ENCODE peak calls at places on chromosome 12, in seven cellular contexts. One of them, this sample, is unnamed.

GRCh38 chr12:91189526-91189925 is 6.9 kb upstream of the DCN start:
- DNase-seq in stromal cell of bone marrow: peak; percentile 29
- DNase-seq in NCI-H69: no peak
- DNase-seq in WERI-Rb-1: no peak
- DNase-seq in AG09319: peak; percentile 10
- DNase-seq in mucosa of descending colon: no peak
- DNase-seq in amniotic stem cell: no peak
- DNase-seq in this sample: no peak

GRCh38 chr12:123928274-123928865 is 44.3 kb downstream of the CCDC92 start:
- DNase-seq in stromal cell of bone marrow: no peak
- DNase-seq in NCI-H69: peak; percentile 22
- DNase-seq in WERI-Rb-1: peak; percentile 65
- DNase-seq in AG09319: no peak
- DNase-seq in mucosa of descending colon: no peak
- DNase-seq in amniotic stem cell: no peak
- DNase-seq in this sample: no peak

GRCh38 chr12:9255837-9256236 is 47.6 kb upstream of the PZP start:
- DNase-seq in stromal cell of bone marrow: no peak
- DNase-seq in NCI-H69: no peak
- DNase-seq in WERI-Rb-1: no peak
- DNase-seq in AG09319: no peak
- DNase-seq in mucosa of descending colon: no peak
- DNase-seq in amniotic stem cell: no peak
- DNase-seq in this sample: no peak

GRCh38 chr12:57745485-57745881 is 644 bp downstream of the TSPAN31 start:
- DNase-seq in stromal cell of bone marrow: no peak
- DNase-seq in NCI-H69: no peak
- DNase-seq in WERI-Rb-1: no peak
- DNase-seq in AG09319: no peak
- DNase-seq in mucosa of descending colon: no peak
- DNase-seq in amniotic stem cell: no peak
- DNase-seq in this sample: no peak

GRCh38 chr12:98955284-98955683 is 310.2 kb downstream of the APAF1 start:
- DNase-seq in stromal cell of bone marrow: no peak
- DNase-seq in NCI-H69: peak; percentile 61
- DNase-seq in WERI-Rb-1: peak; percentile 49
- DNase-seq in AG09319: no peak
- DNase-seq in mucosa of descending colon: no peak
- DNase-seq in amniotic stem cell: no peak
- DNase-seq in this sample: no peak

GRCh38 chr12:56723352-56723751 is 1.7 kb downstream of the NACA start:
- DNase-seq in stromal cell of bone marrow: no peak
- DNase-seq in NCI-H69: no peak
- DNase-seq in WERI-Rb-1: no peak
- DNase-seq in AG09319: no peak
- DNase-seq in mucosa of descending colon: no peak
- DNase-seq in amniotic stem cell: no peak
- DNase-seq in this sample: no peak

GRCh38 chr12:105036937-105037649 is 47.2 kb downstream of the ALDH1L2 start:
- DNase-seq in stromal cell of bone marrow: no peak
- DNase-seq in NCI-H69: peak; percentile 17
- DNase-seq in WERI-Rb-1: no peak
- DNase-seq in AG09319: no peak
- DNase-seq in mucosa of descending colon: no peak
- DNase-seq in amniotic stem cell: no peak
- DNase-seq in this sample: no peak

GRCh38 chr12:131893605-131894312 is 663 bp upstream of the ULK1 start:
- DNase-seq in stromal cell of bone marrow: no peak
- DNase-seq in NCI-H69: peak; percentile 33
- DNase-seq in WERI-Rb-1: no peak
- DNase-seq in AG09319: no peak
- DNase-seq in mucosa of descending colon: no peak
- DNase-seq in amniotic stem cell: no peak
- DNase-seq in this sample: no peak

GRCh38 chr12:123267991-123268843 is 3.4 kb downstream of the CDK2AP1 start:
- DNase-seq in stromal cell of bone marrow: no peak
- DNase-seq in NCI-H69: peak; percentile 98
- DNase-seq in WERI-Rb-1: no peak
- DNase-seq in AG09319: no peak
- DNase-seq in mucosa of descending colon: no peak
- DNase-seq in amniotic stem cell: no peak
- DNase-seq in this sample: no peak

GRCh38 chr12:100741084-100741711 is 53.4 kb upstream of the ANO4 start:
- DNase-seq in stromal cell of bone marrow: peak; percentile 10
- DNase-seq in NCI-H69: peak; percentile 63
- DNase-seq in WERI-Rb-1: no peak
- DNase-seq in AG09319: no peak
- DNase-seq in mucosa of descending colon: peak; percentile 45
- DNase-seq in amniotic stem cell: no peak
- DNase-seq in this sample: no peak

GRCh38 chr12:3491938-3492867 is 1.2 kb downstream of the PRMT8 start:
- DNase-seq in stromal cell of bone marrow: peak; percentile 26
- DNase-seq in NCI-H69: peak; percentile 66
- DNase-seq in WERI-Rb-1: peak; percentile 52
- DNase-seq in AG09319: no peak
- DNase-seq in mucosa of descending colon: peak; percentile 54
- DNase-seq in amniotic stem cell: peak; percentile 1
- DNase-seq in this sample: no peak

GRCh38 chr12:93098077-93098476 is 169.0 kb upstream of the EEA1 start:
- DNase-seq in stromal cell of bone marrow: peak; percentile 24
- DNase-seq in NCI-H69: peak; percentile 83
- DNase-seq in WERI-Rb-1: peak; percentile 67
- DNase-seq in AG09319: no peak
- DNase-seq in mucosa of descending colon: peak; percentile 88
- DNase-seq in amniotic stem cell: no peak
- DNase-seq in this sample: no peak

GRCh38 chr12:100128509-100128908 is 14.2 kb downstream of the BLTP3B start:
- DNase-seq in stromal cell of bone marrow: peak; percentile 52
- DNase-seq in NCI-H69: peak; percentile 84
- DNase-seq in WERI-Rb-1: no peak
- DNase-seq in AG09319: no peak
- DNase-seq in mucosa of descending colon: no peak
- DNase-seq in amniotic stem cell: no peak
- DNase-seq in this sample: no peak

GRCh38 chr12:96402061-96402460 is 1.8 kb upstream of the CDK17 start:
- DNase-seq in stromal cell of bone marrow: no peak
- DNase-seq in NCI-H69: peak; percentile 80
- DNase-seq in WERI-Rb-1: no peak
- DNase-seq in AG09319: no peak
- DNase-seq in mucosa of descending colon: no peak
- DNase-seq in amniotic stem cell: no peak
- DNase-seq in this sample: no peak

GRCh38 chr12:26369588-26369987 is 174.2 kb downstream of the SSPN start:
- DNase-seq in stromal cell of bone marrow: peak; percentile 84
- DNase-seq in NCI-H69: peak; percentile 4
- DNase-seq in WERI-Rb-1: no peak
- DNase-seq in AG09319: peak; percentile 49
- DNase-seq in mucosa of descending colon: no peak
- DNase-seq in amniotic stem cell: peak; percentile 67
- DNase-seq in this sample: peak; percentile 60

GRCh38 chr12:130526813-130527212 is 189.1 kb downstream of the PIWIL1 start:
- DNase-seq in stromal cell of bone marrow: no peak
- DNase-seq in NCI-H69: no peak
- DNase-seq in WERI-Rb-1: no peak
- DNase-seq in AG09319: no peak
- DNase-seq in mucosa of descending colon: peak; percentile 53
- DNase-seq in amniotic stem cell: no peak
- DNase-seq in this sample: no peak

GRCh38 chr12:7899755-7900154 is 27.0 kb upstream of the SLC2A14 start:
- DNase-seq in stromal cell of bone marrow: peak; percentile 66
- DNase-seq in NCI-H69: no peak
- DNase-seq in WERI-Rb-1: no peak
- DNase-seq in AG09319: no peak
- DNase-seq in mucosa of descending colon: no peak
- DNase-seq in amniotic stem cell: no peak
- DNase-seq in this sample: no peak

GRCh38 chr12:5200276-5201087 is 156.8 kb downstream of the KCNA5 start:
- DNase-seq in stromal cell of bone marrow: peak; percentile 16
- DNase-seq in NCI-H69: peak; percentile 85
- DNase-seq in WERI-Rb-1: peak; percentile 87
- DNase-seq in AG09319: no peak
- DNase-seq in mucosa of descending colon: peak; percentile 73
- DNase-seq in amniotic stem cell: no peak
- DNase-seq in this sample: no peak

GRCh38 chr12:92030618-92031017 is 115.0 kb downstream of the BTG1 start:
- DNase-seq in stromal cell of bone marrow: no peak
- DNase-seq in NCI-H69: peak; percentile 69
- DNase-seq in WERI-Rb-1: no peak
- DNase-seq in AG09319: no peak
- DNase-seq in mucosa of descending colon: peak; percentile 42
- DNase-seq in amniotic stem cell: no peak
- DNase-seq in this sample: no peak

GRCh38 chr12:84763112-84763511 is 149.5 kb downstream of the SLC6A15 start:
- DNase-seq in stromal cell of bone marrow: peak; percentile 69
- DNase-seq in NCI-H69: peak; percentile 36
- DNase-seq in WERI-Rb-1: no peak
- DNase-seq in AG09319: no peak
- DNase-seq in mucosa of descending colon: no peak
- DNase-seq in amniotic stem cell: no peak
- DNase-seq in this sample: no peak

GRCh38 chr12:122665349-122665748 is 37.8 kb downstream of the HCAR2 start:
- DNase-seq in stromal cell of bone marrow: no peak
- DNase-seq in NCI-H69: no peak
- DNase-seq in WERI-Rb-1: no peak
- DNase-seq in AG09319: no peak
- DNase-seq in mucosa of descending colon: no peak
- DNase-seq in amniotic stem cell: no peak
- DNase-seq in this sample: no peak

GRCh38 chr12:43805857-43806736 is at the start of gene TWF1:
- DNase-seq in stromal cell of bone marrow: peak; percentile 73
- DNase-seq in NCI-H69: peak; percentile 91
- DNase-seq in WERI-Rb-1: peak; percentile 81
- DNase-seq in AG09319: no peak
- DNase-seq in mucosa of descending colon: peak; percentile 91
- DNase-seq in amniotic stem cell: peak; percentile 36
- DNase-seq in this sample: no peak

GRCh38 chr12:82671673-82672195 is 15.0 kb upstream of the TMTC2 start:
- DNase-seq in stromal cell of bone marrow: no peak
- DNase-seq in NCI-H69: no peak
- DNase-seq in WERI-Rb-1: no peak
- DNase-seq in AG09319: no peak
- DNase-seq in mucosa of descending colon: no peak
- DNase-seq in amniotic stem cell: no peak
- DNase-seq in this sample: no peak

GRCh38 chr12:108594-108993 is 42.0 kb downstream of the IQSEC3 start:
- DNase-seq in stromal cell of bone marrow: no peak
- DNase-seq in NCI-H69: peak; percentile 78
- DNase-seq in WERI-Rb-1: no peak
- DNase-seq in AG09319: no peak
- DNase-seq in mucosa of descending colon: peak; percentile 29
- DNase-seq in amniotic stem cell: no peak
- DNase-seq in this sample: no peak

GRCh38 chr12:82174936-82175335 is 183.3 kb downstream of the CCDC59 start:
- DNase-seq in stromal cell of bone marrow: no peak
- DNase-seq in NCI-H69: peak; percentile 99
- DNase-seq in WERI-Rb-1: no peak
- DNase-seq in AG09319: no peak
- DNase-seq in mucosa of descending colon: no peak
- DNase-seq in amniotic stem cell: no peak
- DNase-seq in this sample: no peak

GRCh38 chr12:52207895-52208294 is 16.1 kb upstream of the KRT80 start:
- DNase-seq in stromal cell of bone marrow: peak; percentile 76
- DNase-seq in NCI-H69: peak; percentile 97
- DNase-seq in WERI-Rb-1: no peak
- DNase-seq in AG09319: no peak
- DNase-seq in mucosa of descending colon: peak; percentile 27
- DNase-seq in amniotic stem cell: no peak
- DNase-seq in this sample: no peak

GRCh38 chr12:48183091-48183875 is at the start of gene CCDC184:
- DNase-seq in stromal cell of bone marrow: peak; percentile 63
- DNase-seq in NCI-H69: peak; percentile 96
- DNase-seq in WERI-Rb-1: peak; percentile 64
- DNase-seq in AG09319: no peak
- DNase-seq in mucosa of descending colon: peak; percentile 66
- DNase-seq in amniotic stem cell: peak; percentile 52
- DNase-seq in this sample: no peak

This sample was measured in epithelial cell of prostate.